ENCODE peak calls at places on chromosome 22, in six cellular contexts. B is fibroblast of mammary gland, F is heart right ventricle, D is ovary, Z is omental fat pad, N is GM12865. M is an unnamed sample.

GRCh38 chr22:24427500-24428164 is at the start of gene ADORA2A:
- DNase-seq in Z (no peak), D (no peak), F (no peak), B (no peak), N (peak; percentile 88), M (peak; percentile 67)

GRCh38 chr22:46777609-46777970 is 15.1 kb downstream of the TBC1D22A start:
- DNase-seq in F (no peak), B (no peak), N (peak; percentile 82), Z (no peak), D (no peak), M (no peak)

GRCh38 chr22:18035740-18036139 is 11.4 kb upstream of the MICAL3 start:
- DNase-seq in Z (no peak), F (no peak), N (no peak), D (no peak), B (no peak), M (no peak)

GRCh38 chr22:35761037-35761436 is 43.4 kb downstream of the APOL5 start:
- DNase-seq in F (no peak), Z (no peak), N (peak; percentile 21), D (no peak), B (peak; percentile 33), M (no peak)

GRCh38 chr22:40224702-40225101 is 47.0 kb downstream of the TNRC6B start:
- DNase-seq in Z (no peak), N (no peak), B (peak; percentile 25), D (no peak), F (no peak), M (no peak)

GRCh38 chr22:17262976-17263375 is 43.7 kb upstream of the ADA2 start:
- DNase-seq in B (no peak), Z (no peak), F (no peak), D (no peak), N (no peak), M (no peak)

GRCh38 chr22:47029244-47030001 is 267.0 kb downstream of the TBC1D22A start:
- DNase-seq in B (no peak), D (no peak), Z (no peak), N (no peak), F (no peak), M (no peak)

GRCh38 chr22:29167032-29167911 is 38.4 kb upstream of the EMID1 start:
- DNase-seq in N (peak; percentile 99), B (no peak), Z (no peak), D (no peak), F (no peak), M (no peak)

GRCh38 chr22:32389685-32390084 is 22.4 kb downstream of the RTCB start:
- DNase-seq in Z (no peak), N (no peak), B (peak; percentile 28), F (no peak), D (no peak), M (no peak)
- TF ChIP-seq CTCF in Z (no peak), N (no peak), B (peak; percentile 54), F (peak; percentile 47), D (no peak), M (peak; percentile 16)

DNA sequence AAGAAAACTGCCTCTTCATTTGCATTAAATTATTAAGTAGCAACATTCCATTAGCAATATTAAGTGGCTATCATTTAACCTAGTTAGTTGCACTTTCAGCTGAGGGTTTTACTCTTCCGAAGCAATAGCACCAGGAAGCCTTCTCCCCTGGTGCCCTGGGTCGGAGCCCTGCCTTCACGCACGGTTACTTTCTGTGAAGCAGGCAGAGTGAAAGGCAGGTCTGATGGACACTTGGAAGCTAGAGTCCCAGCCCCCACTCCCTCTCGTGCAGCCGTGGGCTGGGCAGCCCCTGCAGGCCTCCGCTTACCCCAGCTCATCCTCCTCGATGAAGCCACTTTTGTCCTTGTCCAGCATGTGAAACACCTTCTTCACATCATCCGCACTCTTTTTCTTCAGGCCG is 2.0 kb downstream of the PVALB start:
- DNase-seq in D (no peak), F (no peak), N (no peak), Z (no peak), B (no peak), M (no peak)
- TF ChIP-seq CTCF in D (no peak), F (no peak), N (no peak), Z (no peak), B (no peak), M (no peak)

DNA sequence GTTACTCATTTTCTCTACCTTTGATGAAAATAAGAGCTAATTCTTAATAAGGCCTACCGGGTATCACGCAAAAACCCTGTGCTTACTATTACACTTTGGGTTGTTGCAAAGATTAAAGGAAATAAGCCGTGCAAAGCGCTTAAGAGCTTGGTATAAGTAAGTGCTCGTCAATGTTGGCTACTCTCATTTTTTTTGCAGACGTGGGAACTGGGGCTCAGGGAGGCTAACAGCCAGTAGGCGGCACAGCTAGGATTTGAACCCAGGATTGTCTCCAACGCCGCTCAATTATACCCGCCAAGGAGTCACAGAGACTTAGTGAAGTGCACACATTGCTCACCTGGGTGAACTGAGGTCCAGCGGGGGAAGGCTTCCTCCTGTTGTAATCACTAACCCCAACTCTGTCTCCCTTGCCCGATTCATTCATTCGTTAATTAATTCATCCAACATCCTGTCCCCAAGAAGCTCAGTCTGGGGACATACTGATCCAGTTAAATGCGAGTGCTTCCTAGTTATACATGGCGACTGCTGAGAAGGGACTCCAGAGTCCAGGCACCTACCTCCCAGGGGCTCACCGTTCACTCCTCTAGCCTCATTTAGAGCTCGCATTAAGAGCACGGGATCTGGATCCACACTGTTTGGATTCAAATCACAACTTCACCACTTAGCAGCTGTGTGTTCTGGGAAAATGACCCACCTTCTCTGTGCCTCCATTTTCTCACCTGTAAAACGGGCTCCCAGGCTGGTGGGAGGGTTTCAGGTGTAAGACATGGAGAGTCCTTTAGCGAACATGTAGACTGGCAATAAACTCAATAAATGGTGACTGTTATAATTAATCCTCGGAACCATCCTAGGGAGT is 869 bp upstream of the MTFP1 start:
- DNase-seq in D (peak; percentile 40), F (no peak), B (peak; percentile 57), Z (no peak), N (peak; percentile 56), M (no peak)
- TF ChIP-seq CTCF in D (no peak), F (no peak), B (peak; percentile 18), Z (no peak), N (peak; percentile 14), M (no peak)

GRCh38 chr22:37331811-37332536 is 49.7 kb downstream of the CYTH4 start:
- DNase-seq in Z (no peak), N (peak; percentile 17), D (no peak), F (no peak), B (no peak), M (no peak)
- TF ChIP-seq CTCF in Z (no peak), N (peak; percentile 17), D (no peak), F (no peak), B (no peak), M (no peak)

GRCh38 chr22:23281053-23281405 is 100.7 kb downstream of the BCR start:
- DNase-seq in Z (no peak), D (no peak), F (no peak), B (no peak), N (no peak), M (no peak)

GRCh38 chr22:23282516-23282915 is 102.2 kb downstream of the BCR start:
- DNase-seq in B (no peak), F (no peak), N (no peak), Z (no peak), D (no peak), M (no peak)

GRCh38 chr22:23282986-23283385 is 102.7 kb downstream of the BCR start:
- DNase-seq in N (no peak), F (no peak), Z (no peak), D (no peak), B (no peak), M (no peak)

GRCh38 chr22:23281406-23282088 is 101.2 kb downstream of the BCR start:
- DNase-seq in F (peak; percentile 85), B (peak; percentile 63), Z (peak; percentile 65), N (peak; percentile 87), D (peak; percentile 90), M (peak; percentile 86)

GRCh38 chr22:23282089-23282501 is 101.8 kb downstream of the BCR start:
- DNase-seq in Z (no peak), B (peak; percentile 59), N (no peak), F (peak; percentile 40), D (no peak), M (no peak)
- TF ChIP-seq CTCF in Z (no peak), B (no peak), N (no peak), F (no peak), D (no peak), M (peak; percentile 64)

DNA sequence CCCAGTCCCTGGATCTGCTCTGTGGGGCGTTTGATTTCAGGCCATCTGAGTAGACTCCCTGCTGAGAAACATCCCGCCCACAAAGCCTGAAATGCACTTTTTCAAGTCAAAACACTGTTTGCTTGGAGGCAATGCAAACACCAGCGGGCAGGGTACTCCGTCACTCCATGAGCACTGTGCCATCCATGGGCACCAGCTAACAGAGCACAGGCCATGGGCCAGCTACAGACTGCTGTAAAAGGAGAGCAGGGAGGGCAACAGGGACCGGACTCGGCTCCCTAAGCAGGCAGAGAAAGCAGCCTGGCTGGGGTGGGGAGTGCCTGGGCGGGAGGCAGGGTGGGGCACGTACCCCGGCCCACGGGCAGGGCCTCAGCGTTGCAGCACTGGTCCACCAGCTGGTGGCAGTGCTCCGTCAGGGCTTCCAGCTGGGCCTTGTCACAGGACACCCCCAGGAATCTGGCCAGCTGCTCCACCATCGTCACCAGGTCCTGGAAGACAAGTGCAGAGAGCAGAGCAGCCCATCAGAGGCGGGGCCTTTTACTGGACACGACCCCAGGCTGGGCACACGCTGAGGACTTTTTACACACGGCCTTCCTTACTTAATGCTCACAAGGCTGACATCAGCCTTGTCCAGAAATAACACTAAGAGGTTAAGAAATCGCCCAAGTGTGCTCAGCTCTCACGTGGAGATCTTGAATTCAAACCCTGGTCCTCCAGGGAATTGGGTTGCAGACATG is 16.8 kb upstream of the EFCAB6 start:
- DNase-seq in D (peak; percentile 51), Z (no peak), N (no peak), B (peak; percentile 87), F (peak; percentile 82), M (no peak)
- TF ChIP-seq CTCF in D (no peak), Z (no peak), N (no peak), B (no peak), F (peak; percentile 61), M (no peak)

DNA sequence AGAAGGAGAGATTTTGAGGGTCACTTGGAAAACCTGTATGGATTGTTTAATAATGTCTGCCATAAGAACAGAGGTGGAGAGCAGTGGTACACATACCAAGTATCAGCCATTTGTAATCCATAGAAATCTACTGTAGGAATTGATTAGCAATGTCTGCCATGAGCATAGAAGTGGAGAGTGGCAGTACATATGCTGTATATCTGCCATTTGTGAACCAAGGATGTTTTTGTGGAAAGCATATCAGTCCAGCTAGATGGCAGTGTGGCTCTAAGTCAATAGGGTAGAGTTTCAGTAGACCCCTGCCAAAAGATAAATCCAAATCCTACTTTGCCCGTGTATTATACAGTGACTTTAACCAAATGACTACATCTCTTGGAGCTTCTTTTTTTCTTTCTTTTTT is 82.9 kb upstream of the SEZ6L start:
- DNase-seq in D (no peak), Z (no peak), N (no peak), B (no peak), F (no peak), M (no peak)
- TF ChIP-seq CTCF in D (no peak), Z (no peak), N (no peak), B (no peak), F (peak; percentile 38), M (no peak)